ENCODE peak calls at places on chromosomes 5 and 9, in six cellular contexts. H, R, N, O, C and M are unnamed samples.

GRCh38 chr5:75512383-75513074 is 838 bp downstream of the POLK start:
- DNase-seq in H (peak; percentile 28), R (no peak), N (no peak), O (peak; percentile 14), C (no peak), M (no peak)

GRCh38 chr5:171596391-171596878 is 177.0 kb downstream of the FGF18 start:
- DNase-seq in H (peak; percentile 81), R (no peak), N (no peak), O (no peak), C (no peak), M (no peak)

GRCh38 chr9:104094534-104095020 is 468 bp downstream of the SMC2 start:
- DNase-seq in H (no peak), R (no peak), N (no peak), O (peak; percentile 9), C (no peak), M (no peak)

GRCh38 chr9:124812401-124813016 is 35.6 kb downstream of the OLFML2A start:
- DNase-seq in H (peak; percentile 99), R (peak; percentile 89), N (no peak), O (peak; percentile 56), C (no peak), M (no peak)

GRCh38 chr5:150596313-150596712 is 44.1 kb upstream of the SYNPO start:
- DNase-seq in H (no peak), R (no peak), N (no peak), O (no peak), C (no peak), M (no peak)

GRCh38 chr5:65774346-65774745 is 52.3 kb downstream of the NLN start:
- DNase-seq in H (peak; percentile 91), R (peak; percentile 89), N (no peak), O (no peak), C (no peak), M (no peak)

GRCh38 chr5:101424530-101425175 is 521.6 kb upstream of the ST8SIA4 start:
- DNase-seq in H (peak; percentile 58), R (peak; percentile 89), N (no peak), O (no peak), C (no peak), M (no peak)

GRCh38 chr5:60719329-60719728 is 19.4 kb upstream of the DEPDC1B start:
- DNase-seq in H (no peak), R (no peak), N (no peak), O (no peak), C (no peak), M (no peak)

GRCh38 chr5:91219803-91220371 is 163.2 kb downstream of the ARRDC3 start:
- DNase-seq in H (peak; percentile 73), R (no peak), N (no peak), O (no peak), C (peak; percentile 7), M (peak; percentile 20)

GRCh38 chr9:92986175-92987110 is 39.1 kb downstream of the FGD3 start:
- DNase-seq in H (peak; percentile 24), R (no peak), N (no peak), O (no peak), C (no peak), M (peak; percentile 24)

GRCh38 chr5:59587489-59588337 is 305.8 kb downstream of the PDE4D start:
- DNase-seq in H (peak; percentile 85), R (peak; percentile 57), N (peak; percentile 49), O (no peak), C (no peak), M (peak; percentile 81)

GRCh38 chr9:120841930-120842684 is 615 bp downstream of the PSMD5 start:
- DNase-seq in H (peak; percentile 35), R (no peak), N (no peak), O (no peak), C (no peak), M (no peak)

GRCh38 chr5:56305001-56305400 is 71.9 kb upstream of the ANKRD55 start:
- DNase-seq in H (no peak), R (no peak), N (no peak), O (no peak), C (no peak), M (no peak)

GRCh38 chr5:150535611-150536010 is 27.7 kb downstream of the NDST1 start:
- DNase-seq in H (no peak), R (no peak), N (no peak), O (no peak), C (no peak), M (no peak)

GRCh38 chr9:137478613-137479314 is 19.6 kb upstream of the NSMF start:
- DNase-seq in H (peak; percentile 27), R (no peak), N (no peak), O (no peak), C (no peak), M (no peak)

GRCh38 chr5:77224672-77225355 is 14.3 kb downstream of the PDE8B start:
- DNase-seq in H (peak; percentile 71), R (peak; percentile 34), N (no peak), O (peak; percentile 51), C (no peak), M (no peak)

GRCh38 chr9:36999728-37000333 is 34.2 kb downstream of the PAX5 start:
- DNase-seq in H (no peak), R (no peak), N (no peak), O (no peak), C (no peak), M (no peak)

GRCh38 chr9:19372576-19372975 is 7.5 kb downstream of the RPS6 start:
- DNase-seq in H (no peak), R (no peak), N (no peak), O (no peak), C (no peak), M (no peak)

GRCh38 chr9:12085401-12085800 is 607.8 kb upstream of the TYRP1 start:
- DNase-seq in H (no peak), R (no peak), N (no peak), O (no peak), C (no peak), M (no peak)

GRCh38 chr5:36648426-36648825 is 42.0 kb downstream of the SLC1A3 start:
- DNase-seq in H (no peak), R (no peak), N (no peak), O (no peak), C (no peak), M (no peak)

GRCh38 chr9:7123743-7124142 is 366.0 kb downstream of the KDM4C start:
- DNase-seq in H (no peak), R (peak; percentile 36), N (no peak), O (no peak), C (no peak), M (no peak)

GRCh38 chr5:172266071-172266675 is 17.4 kb downstream of the UBTD2 start:
- DNase-seq in H (peak; percentile 30), R (no peak), N (no peak), O (no peak), C (no peak), M (no peak)

GRCh38 chr5:132055808-132056609 is 4.4 kb upstream of the IL3 start:
- DNase-seq in H (no peak), R (no peak), N (no peak), O (no peak), C (no peak), M (no peak)

GRCh38 chr5:169804861-169805260 is 167.8 kb downstream of the DOCK2 start:
- DNase-seq in H (peak; percentile 35), R (no peak), N (no peak), O (no peak), C (no peak), M (no peak)

GRCh38 chr5:76790632-76791290 is 28.1 kb upstream of the F2RL1 start:
- DNase-seq in H (peak; percentile 97), R (peak; percentile 97), N (no peak), O (peak; percentile 76), C (no peak), M (peak; percentile 56)

GRCh38 chr9:121316852-121317373 is 49.0 kb downstream of the GSN start:
- DNase-seq in H (no peak), R (no peak), N (no peak), O (no peak), C (no peak), M (no peak)

GRCh38 chr5:73564018-73564417 is 1.4 kb downstream of the ANKRA2 start:
- DNase-seq in H (no peak), R (no peak), N (no peak), O (no peak), C (no peak), M (no peak)

GRCh38 chr5:169020102-169020501 is 280.8 kb downstream of the SLIT3 start:
- DNase-seq in H (peak; percentile 8), R (peak; percentile 13), N (peak; percentile 24), O (no peak), C (no peak), M (peak; percentile 25)

GRCh38 chr9:17057729-17058128 is 77.1 kb upstream of the CNTLN start:
- DNase-seq in H (no peak), R (no peak), N (no peak), O (peak; percentile 33), C (no peak), M (peak; percentile 71)

GRCh38 chr9:138102246-138103051 is 224.9 kb downstream of the CACNA1B start:
- DNase-seq in H (no peak), R (no peak), N (no peak), O (no peak), C (no peak), M (no peak)

GRCh38 chr5:145117285-145117684 is 717.9 kb downstream of the PRELID2 start:
- DNase-seq in H (no peak), R (no peak), N (no peak), O (no peak), C (no peak), M (no peak)

GRCh38 chr5:96875805-96876291 is 452 bp upstream of the ERAP2 start:
- DNase-seq in H (peak; percentile 25), R (no peak), N (no peak), O (peak; percentile 73), C (no peak), M (peak; percentile 18)

GRCh38 chr5:39381376-39381775 is 17.1 kb upstream of the C9 start:
- DNase-seq in H (no peak), R (no peak), N (no peak), O (no peak), C (no peak), M (no peak)